ENCODE peak calls at places on chromosomes 3 and 15, in five cellular contexts. K, B, E, G and F are unnamed samples.

GRCh38 chr3:61733866-61734265 is 172.5 kb downstream of the PTPRG start:
- DNase-seq in G (no peak), E (no peak), K (no peak), B (no peak), F (no peak)

GRCh38 chr15:75924576-75924975 is 20.9 kb downstream of the FBXO22 start:
- DNase-seq in E (no peak), K (no peak), B (no peak), G (no peak), F (no peak)

GRCh38 chr3:129119365-129120100 is 2.1 kb downstream of the RAB43 start:
- DNase-seq in E (no peak), B (no peak), K (no peak), G (no peak), F (peak; percentile 61)

GRCh38 chr3:104069114-104069513 is 1297.6 kb upstream of the ALCAM start:
- DNase-seq in G (no peak), E (no peak), K (no peak), B (no peak), F (no peak)

GRCh38 chr3:73225161-73225861 is 163.9 kb downstream of the EBLN2 start:
- DNase-seq in K (no peak), E (no peak), G (no peak), B (no peak), F (no peak)

GRCh38 chr3:83195243-83195642 is 1433.8 kb upstream of the GBE1 start:
- DNase-seq in E (no peak), B (no peak), K (no peak), G (no peak), F (no peak)

GRCh38 chr3:61669676-61670299 is 108.4 kb downstream of the PTPRG start:
- DNase-seq in E (no peak), G (no peak), B (no peak), K (no peak), F (peak; percentile 92)

GRCh38 chr3:156602424-156602823 is 47.5 kb upstream of the SSR3 start:
- DNase-seq in K (no peak), G (no peak), E (no peak), B (no peak), F (no peak)

GRCh38 chr3:46593274-46593862 is 19.0 kb upstream of the FAM240A start:
- DNase-seq in E (no peak), K (no peak), G (no peak), B (no peak), F (no peak)

GRCh38 chr15:25054329-25054728 is 99.5 kb downstream of the SNRPN start:
- DNase-seq in B (no peak), G (no peak), E (no peak), K (no peak), F (no peak)

GRCh38 chr15:69357773-69358765 is 56.1 kb upstream of the KIF23 start:
- DNase-seq in G (peak; percentile 20), E (no peak), K (no peak), B (no peak), F (no peak)

GRCh38 chr15:80694624-80695098 is 449 bp upstream of the ABHD17C start:
- DNase-seq in K (peak; percentile 13), B (no peak), E (peak; percentile 38), G (peak; percentile 56), F (peak; percentile 44)

GRCh38 chr3:169634618-169635236 is 28.8 kb downstream of the MECOM start:
- DNase-seq in G (no peak), K (no peak), E (no peak), B (peak; percentile 10), F (peak; percentile 28)

GRCh38 chr3:138726966-138727365 is 107.8 kb downstream of the PIK3CB start:
- DNase-seq in E (no peak), B (no peak), K (no peak), G (peak; percentile 42), F (no peak)

GRCh38 chr3:174089592-174089991 is 692.0 kb downstream of the NLGN1 start:
- DNase-seq in E (no peak), B (no peak), K (no peak), G (no peak), F (no peak)

GRCh38 chr3:140128217-140129137 is 193.5 kb downstream of the CLSTN2 start:
- DNase-seq in G (peak; percentile 6), E (peak; percentile 15), K (no peak), B (no peak), F (no peak)

GRCh38 chr3:51686512-51687215 is 15.6 kb downstream of the TEX264 start:
- DNase-seq in G (peak; percentile 69), B (no peak), E (peak; percentile 67), K (no peak), F (peak; percentile 82)

GRCh38 chr3:63979093-63979492 is 44.2 kb downstream of the PSMD6 start:
- DNase-seq in K (peak; percentile 17), B (no peak), G (peak; percentile 78), E (no peak), F (no peak)

GRCh38 chr15:30924353-30924752 is 20.6 kb downstream of the FAN1 start:
- DNase-seq in K (peak; percentile 83), B (no peak), E (no peak), G (peak; percentile 41), F (no peak)

GRCh38 chr15:31504462-31504839 is 177.8 kb downstream of the KLF13 start:
- DNase-seq in G (no peak), B (no peak), K (no peak), E (no peak), F (no peak)

GRCh38 chr15:44137750-44138149 is 57.3 kb downstream of the FRMD5 start:
- DNase-seq in B (no peak), E (no peak), G (peak; percentile 29), K (no peak), F (no peak)

GRCh38 chr15:73902121-73903020 is 23.9 kb upstream of the LOXL1 start:
- DNase-seq in K (no peak), E (no peak), B (no peak), G (no peak), F (no peak)

GRCh38 chr3:112814256-112814655 is 32.4 kb downstream of the CD200R1L start:
- DNase-seq in G (peak; percentile 91), E (no peak), K (peak; percentile 83), B (no peak), F (peak; percentile 56)

GRCh38 chr15:88043396-88043795 is 213.1 kb downstream of the NTRK3 start:
- DNase-seq in B (no peak), K (no peak), G (no peak), E (no peak), F (no peak)

GRCh38 chr15:96328101-96328958 is 2.2 kb upstream of the NR2F2 start:
- DNase-seq in B (no peak), E (no peak), G (peak; percentile 49), K (no peak), F (no peak)

GRCh38 chr3:112121577-112122547 is 11.2 kb downstream of the GCSAM start:
- DNase-seq in G (no peak), K (no peak), B (no peak), E (no peak), F (no peak)

GRCh38 chr3:71710906-71711494 is 14.2 kb downstream of the EIF4E3 start:
- DNase-seq in G (peak; percentile 69), K (peak; percentile 57), B (no peak), E (no peak), F (peak; percentile 80)

GRCh38 chr3:13879102-13879945 is 547 bp downstream of the WNT7A start:
- DNase-seq in B (no peak), K (no peak), E (no peak), G (no peak), F (no peak)

GRCh38 chr3:71989165-71989564 is 204.2 kb upstream of the PROK2 start:
- DNase-seq in B (no peak), G (peak; percentile 21), E (no peak), K (peak; percentile 23), F (no peak)

GRCh38 chr15:45102226-45102625 is 11.7 kb downstream of the DUOX2 start:
- DNase-seq in E (no peak), G (no peak), B (no peak), K (no peak), F (no peak)

GRCh38 chr3:60675424-60675823 is 575.8 kb downstream of the FHIT start:
- DNase-seq in G (no peak), B (no peak), E (no peak), K (no peak), F (no peak)

GRCh38 chr3:128760027-128760426 is 34.0 kb downstream of the RAB7A start:
- DNase-seq in K (no peak), B (no peak), G (no peak), E (no peak), F (no peak)

GRCh38 chr15:23687143-23687470 is at the start of gene NDN:
- DNase-seq in E (peak; percentile 64), K (no peak), B (no peak), G (peak; percentile 68), F (no peak)

GRCh38 chr3:58683001-58683845 is 16.6 kb upstream of the FAM3D start:
- DNase-seq in G (peak; percentile 10), K (peak; percentile 19), B (no peak), E (no peak), F (peak; percentile 20)

GRCh38 chr15:97978408-97979130 is 18.1 kb downstream of the ARRDC4 start:
- DNase-seq in E (no peak), K (peak; percentile 24), B (no peak), G (no peak), F (no peak)